ENCODE peak calls at places on chromosome 13, in five cellular contexts. X is tibial nerve; J is stimulated activated CD4-positive, alpha-beta T cell treated with anti-CD3 and anti-CD28 coated beads, Interleukin-1b, Interleukin-23, amount 100 ng/mL, for 24 hours; L is MCF 10A; H is NCI-H460. D is an unnamed sample.

GRCh38 chr13:40139896-40140520 is 484.5 kb downstream of the COG6 start:
- DNase-seq in L (no peak), H (no peak), X (no peak), J (no peak), D (no peak)

GRCh38 chr13:39148513-39148961 is 110.3 kb downstream of the NHLRC3 start:
- DNase-seq in H (no peak), X (peak; percentile 43), L (peak; percentile 94), J (no peak), D (no peak)

GRCh38 chr13:51920267-51920666 is 58.5 kb downstream of the CCDC70 start:
- DNase-seq in L (no peak), H (no peak), J (no peak), X (no peak), D (no peak)

GRCh38 chr13:43785681-43786471 is 896 bp downstream of the ENOX1 start:
- DNase-seq in J (no peak), X (peak; percentile 64), H (peak; percentile 55), L (peak; percentile 44), D (peak; percentile 81)

GRCh38 chr13:70964124-70964523 is 855.9 kb upstream of the KLHL1 start:
- DNase-seq in J (no peak), H (no peak), L (peak; percentile 28), X (no peak), D (no peak)

GRCh38 chr13:94710881-94711560 is 1.3 kb downstream of the SOX21 start:
- DNase-seq in H (no peak), J (no peak), L (no peak), X (no peak), D (peak; percentile 50)

GRCh38 chr13:110824901-110825300 is 90.0 kb downstream of the ANKRD10 start:
- DNase-seq in J (no peak), L (no peak), X (no peak), H (no peak), D (no peak)

GRCh38 chr13:74773263-74773662 is 639.1 kb upstream of the KLF12 start:
- DNase-seq in J (no peak), H (no peak), X (no peak), L (no peak), D (no peak)

GRCh38 chr13:106048386-106048785 is 487.1 kb downstream of the EFNB2 start:
- DNase-seq in X (no peak), J (no peak), H (no peak), L (no peak), D (no peak)

GRCh38 chr13:70170689-70171088 is 62.4 kb upstream of the KLHL1 start:
- DNase-seq in J (no peak), H (no peak), X (no peak), L (no peak), D (no peak)

GRCh38 chr13:63446329-63446728 is 2030.7 kb upstream of the PCDH20 start:
- DNase-seq in L (no peak), X (no peak), H (no peak), J (no peak), D (no peak)

GRCh38 chr13:103282571-103283450 is 216.6 kb upstream of the SLC10A2 start:
- DNase-seq in L (peak; percentile 95), X (no peak), H (peak; percentile 33), J (no peak), D (no peak)

GRCh38 chr13:102948006-102948405 is 102.2 kb downstream of the ERCC5 start:
- DNase-seq in L (no peak), H (no peak), X (peak; percentile 12), J (no peak), D (no peak)

GRCh38 chr13:113407531-113408393 is 43.8 kb upstream of the GRTP1 start:
- DNase-seq in H (no peak), J (no peak), L (no peak), X (no peak), D (no peak)

GRCh38 chr13:54029226-54029625 is 1000.6 kb downstream of the OLFM4 start:
- DNase-seq in L (peak; percentile 80), X (no peak), J (no peak), H (peak; percentile 37), D (no peak)

GRCh38 chr13:41326661-41327060 is 15.6 kb downstream of the NAA16 start:
- DNase-seq in L (no peak), J (no peak), X (no peak), H (no peak), D (no peak)

D was measured in glutamatergic neuron.